ENCODE peak calls at places on chromosomes 6 and 20, in four cellular contexts. One of them, this sample, is unnamed.

GRCh38 chr6:22575190-22575589 is 5.8 kb downstream of the HDGFL1 start:
- DNase-seq in adrenal gland: no peak
- DNase-seq in heart left ventricle: no peak
- DNase-seq in H54: no peak
- DNase-seq in this sample: no peak

GRCh38 chr6:22907085-22907484 is 337.7 kb downstream of the HDGFL1 start:
- DNase-seq in adrenal gland: no peak
- DNase-seq in heart left ventricle: no peak
- DNase-seq in H54: no peak
- DNase-seq in this sample: no peak

GRCh38 chr6:106973018-106973840 is 1.3 kb downstream of the CD24 start:
- DNase-seq in adrenal gland: no peak
- DNase-seq in heart left ventricle: no peak
- DNase-seq in H54: no peak
- DNase-seq in this sample: no peak

GRCh38 chr20:43191946-43192847 is 2.5 kb upstream of the PTPRT start:
- DNase-seq in adrenal gland: peak
- DNase-seq in heart left ventricle: no peak
- DNase-seq in H54: peak
- DNase-seq in this sample: peak

GRCh38 chr6:158039178-158039557 is 57.5 kb downstream of the SYNJ2 start:
- DNase-seq in adrenal gland: no peak
- DNase-seq in heart left ventricle: no peak
- DNase-seq in H54: no peak
- DNase-seq in this sample: peak

GRCh38 chr20:13995086-13995665 is at the start of gene MACROD2:
- DNase-seq in adrenal gland: peak
- DNase-seq in heart left ventricle: peak
- DNase-seq in H54: no peak
- DNase-seq in this sample: no peak

GRCh38 chr6:104855507-104855906 is 4.2 kb downstream of the HACE1 start:
- DNase-seq in adrenal gland: no peak
- DNase-seq in heart left ventricle: no peak
- DNase-seq in H54: peak
- DNase-seq in this sample: no peak

GRCh38 chr6:135498178-135498841 is 770 bp upstream of the AHI1 start:
- DNase-seq in adrenal gland: peak
- DNase-seq in heart left ventricle: peak
- DNase-seq in H54: peak
- DNase-seq in this sample: peak

GRCh38 chr6:11433860-11434259 is 103.7 kb upstream of the TMEM170B start:
- DNase-seq in adrenal gland: no peak
- DNase-seq in heart left ventricle: no peak
- DNase-seq in H54: no peak
- DNase-seq in this sample: no peak

GRCh38 chr6:150069707-150070106 is 786 bp upstream of the ULBP3 start:
- DNase-seq in adrenal gland: peak
- DNase-seq in heart left ventricle: no peak
- DNase-seq in H54: no peak
- DNase-seq in this sample: no peak

GRCh38 chr20:38343107-38343797 is 3.0 kb upstream of the LBP start:
- DNase-seq in adrenal gland: peak
- DNase-seq in heart left ventricle: no peak
- DNase-seq in H54: no peak
- DNase-seq in this sample: no peak

GRCh38 chr20:36591854-36592641 is 13.5 kb upstream of the RAB5IF start:
- DNase-seq in adrenal gland: peak
- DNase-seq in heart left ventricle: peak
- DNase-seq in H54: no peak
- DNase-seq in this sample: no peak

GRCh38 chr20:21074605-21075336 is 31.4 kb downstream of the LINC00237 start:
- DNase-seq in adrenal gland: no peak
- DNase-seq in heart left ventricle: no peak
- DNase-seq in H54: no peak
- DNase-seq in this sample: peak

GRCh38 chr20:19251506-19251905 is 39.1 kb downstream of the SLC24A3 start:
- DNase-seq in adrenal gland: no peak
- DNase-seq in heart left ventricle: no peak
- DNase-seq in H54: no peak
- DNase-seq in this sample: no peak

GRCh38 chr6:5132741-5133140 is 47.6 kb downstream of the PPP1R3G start:
- DNase-seq in adrenal gland: peak
- DNase-seq in heart left ventricle: peak
- DNase-seq in H54: no peak
- DNase-seq in this sample: no peak

GRCh38 chr6:8082954-8083858 is 19.0 kb upstream of the BLOC1S5 start:
- DNase-seq in adrenal gland: peak
- DNase-seq in heart left ventricle: no peak
- DNase-seq in H54: no peak
- DNase-seq in this sample: peak

GRCh38 chr6:35048031-35048613 is 93.0 kb downstream of the TCP11 start:
- DNase-seq in adrenal gland: peak
- DNase-seq in heart left ventricle: peak
- DNase-seq in H54: no peak
- DNase-seq in this sample: peak

GRCh38 chr6:39102024-39102820 is 12.8 kb downstream of the SAYSD1 start:
- DNase-seq in adrenal gland: no peak
- DNase-seq in heart left ventricle: no peak
- DNase-seq in H54: no peak
- DNase-seq in this sample: peak

GRCh38 chr6:33273924-33274902 is 2.3 kb downstream of the RPS18 start:
- DNase-seq in adrenal gland: no peak
- DNase-seq in heart left ventricle: no peak
- DNase-seq in H54: no peak
- DNase-seq in this sample: no peak

GRCh38 chr6:33271098-33271607 is 523 bp downstream of the VPS52 start:
- DNase-seq in adrenal gland: no peak
- DNase-seq in heart left ventricle: no peak
- DNase-seq in H54: no peak
- DNase-seq in this sample: no peak

GRCh38 chr6:33273129-33273923 is 1.5 kb downstream of the RPS18 start:
- DNase-seq in adrenal gland: no peak
- DNase-seq in heart left ventricle: no peak
- DNase-seq in H54: no peak
- DNase-seq in this sample: no peak

GRCh38 chr6:33272358-33273128 is 668 bp downstream of the RPS18 start:
- DNase-seq in adrenal gland: peak
- DNase-seq in heart left ventricle: no peak
- DNase-seq in H54: no peak
- DNase-seq in this sample: no peak

GRCh38 chr6:33271608-33272357 is at the start of the genes RPS18 and VPS52:
- DNase-seq in adrenal gland: peak
- DNase-seq in heart left ventricle: peak
- DNase-seq in H54: no peak
- DNase-seq in this sample: peak
- TF ChIP-seq POLR2A in adrenal gland: peak
- TF ChIP-seq POLR2A in heart left ventricle: peak
- TF ChIP-seq POLR2A in H54: peak
- TF ChIP-seq POLR2A in this sample: peak

DNA sequence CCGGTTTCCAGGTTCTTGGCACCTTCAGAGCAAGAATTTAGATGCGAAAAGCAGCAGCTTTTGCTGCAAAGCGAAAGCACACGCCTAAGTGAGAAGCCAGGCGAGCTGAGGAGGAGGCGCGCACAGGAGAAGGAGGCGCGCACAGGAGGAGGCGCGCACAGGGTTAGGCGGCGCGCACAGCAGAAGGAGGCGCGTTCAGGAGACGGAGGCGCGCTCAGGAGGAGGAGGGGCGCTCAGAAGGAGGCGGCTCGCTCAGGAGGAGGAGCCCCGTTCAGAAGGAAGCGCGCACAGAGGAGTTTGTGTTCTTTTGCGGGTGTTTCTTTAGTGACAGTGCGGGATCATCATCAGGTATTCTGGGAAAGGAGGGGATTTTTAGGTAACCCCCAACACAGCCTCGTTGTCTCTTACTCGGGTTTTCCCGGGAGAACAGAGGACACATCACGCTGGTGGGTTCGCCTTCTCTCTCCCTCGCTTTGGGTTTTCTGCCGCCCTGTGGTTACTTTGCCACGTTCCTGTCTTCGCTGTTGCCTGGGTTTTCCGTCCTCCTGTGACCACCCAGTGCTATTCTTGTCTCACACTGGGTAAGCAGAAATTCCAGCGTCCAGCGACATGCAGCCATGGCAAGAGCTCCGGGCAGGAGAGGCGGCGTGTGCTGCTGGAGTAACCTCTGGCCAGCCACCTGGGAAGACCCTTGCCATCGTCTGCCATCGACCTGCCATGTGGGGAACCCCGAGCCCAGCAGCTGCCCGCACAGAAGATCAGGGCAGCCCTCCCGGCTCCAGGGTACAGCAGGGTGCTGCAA is 47.0 kb downstream of the WDR27 start:
- DNase-seq in adrenal gland: peak
- DNase-seq in heart left ventricle: peak
- DNase-seq in H54: peak
- DNase-seq in this sample: no peak
- TF ChIP-seq POLR2A in adrenal gland: peak
- TF ChIP-seq POLR2A in heart left ventricle: no peak
- TF ChIP-seq POLR2A in H54: peak
- TF ChIP-seq POLR2A in this sample: no peak

GRCh38 chr6:31706599-31706998 is at the start of gene LY6G6F:
- DNase-seq in adrenal gland: no peak
- DNase-seq in heart left ventricle: no peak
- DNase-seq in H54: no peak
- DNase-seq in this sample: no peak

GRCh38 chr6:31701666-31702420 is 1.3 kb downstream of the ABHD16A start:
- DNase-seq in adrenal gland: no peak
- DNase-seq in heart left ventricle: peak
- DNase-seq in H54: no peak
- DNase-seq in this sample: no peak

GRCh38 chr6:31700716-31701401 is 2.3 kb downstream of the ABHD16A start:
- DNase-seq in adrenal gland: no peak
- DNase-seq in heart left ventricle: no peak
- DNase-seq in H54: no peak
- DNase-seq in this sample: no peak

GRCh38 chr6:31702421-31702818 is 704 bp downstream of the ABHD16A start:
- DNase-seq in adrenal gland: no peak
- DNase-seq in heart left ventricle: no peak
- DNase-seq in H54: no peak
- DNase-seq in this sample: no peak

DNA sequence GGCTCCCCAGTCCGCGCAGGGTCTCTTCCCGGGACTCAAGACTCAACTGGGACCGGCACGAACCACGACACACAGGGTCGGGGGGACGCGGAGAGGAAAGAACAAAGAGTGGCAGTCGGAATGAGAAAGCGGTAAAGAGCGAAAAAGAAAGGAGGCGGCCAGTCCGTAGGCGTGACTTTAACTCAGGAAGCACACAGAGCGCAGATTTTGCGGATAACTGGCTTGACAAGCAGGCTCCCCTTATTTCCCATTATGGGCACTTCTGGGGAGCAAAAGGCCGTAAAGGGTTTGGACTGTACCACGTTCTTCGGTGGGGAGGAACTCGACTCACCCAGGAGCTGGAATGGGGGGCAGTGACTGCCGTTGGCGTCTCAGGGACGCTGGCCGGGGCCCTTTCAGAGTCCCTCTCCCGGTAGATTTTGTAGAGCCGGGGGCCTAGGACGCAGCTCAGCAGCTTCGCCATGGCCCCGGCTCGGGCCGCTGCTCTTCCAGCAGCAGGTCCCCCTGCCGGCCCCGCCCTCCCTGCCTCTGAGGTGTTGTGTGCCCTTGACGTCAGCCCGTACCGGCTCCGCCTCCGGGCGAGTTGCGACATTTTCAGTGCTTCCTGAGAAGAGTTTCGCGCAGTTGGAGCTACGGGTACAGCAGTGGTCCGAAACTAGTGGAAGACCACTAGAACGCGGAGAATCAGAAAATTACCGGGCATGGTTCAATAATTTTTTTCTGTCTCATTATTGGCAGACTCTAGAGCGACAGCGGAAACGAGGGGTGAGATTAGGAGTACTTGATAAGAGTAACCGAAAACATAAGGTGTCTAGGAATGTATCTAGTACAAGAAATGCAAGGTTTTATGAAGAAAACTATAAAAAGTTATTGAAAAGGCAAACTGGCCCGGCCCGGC is at the start of gene ABHD16A:
- DNase-seq in adrenal gland: peak
- DNase-seq in heart left ventricle: peak
- DNase-seq in H54: peak
- DNase-seq in this sample: peak
- TF ChIP-seq POLR2A in adrenal gland: peak
- TF ChIP-seq POLR2A in heart left ventricle: peak
- TF ChIP-seq POLR2A in H54: peak
- TF ChIP-seq POLR2A in this sample: peak

GRCh38 chr6:43770417-43771209 is 602 bp downstream of the VEGFA start:
- DNase-seq in adrenal gland: peak
- DNase-seq in heart left ventricle: peak
- DNase-seq in H54: peak
- DNase-seq in this sample: peak
- TF ChIP-seq POLR2A in adrenal gland: peak
- TF ChIP-seq POLR2A in heart left ventricle: peak
- TF ChIP-seq POLR2A in H54: peak
- TF ChIP-seq POLR2A in this sample: no peak

DNA sequence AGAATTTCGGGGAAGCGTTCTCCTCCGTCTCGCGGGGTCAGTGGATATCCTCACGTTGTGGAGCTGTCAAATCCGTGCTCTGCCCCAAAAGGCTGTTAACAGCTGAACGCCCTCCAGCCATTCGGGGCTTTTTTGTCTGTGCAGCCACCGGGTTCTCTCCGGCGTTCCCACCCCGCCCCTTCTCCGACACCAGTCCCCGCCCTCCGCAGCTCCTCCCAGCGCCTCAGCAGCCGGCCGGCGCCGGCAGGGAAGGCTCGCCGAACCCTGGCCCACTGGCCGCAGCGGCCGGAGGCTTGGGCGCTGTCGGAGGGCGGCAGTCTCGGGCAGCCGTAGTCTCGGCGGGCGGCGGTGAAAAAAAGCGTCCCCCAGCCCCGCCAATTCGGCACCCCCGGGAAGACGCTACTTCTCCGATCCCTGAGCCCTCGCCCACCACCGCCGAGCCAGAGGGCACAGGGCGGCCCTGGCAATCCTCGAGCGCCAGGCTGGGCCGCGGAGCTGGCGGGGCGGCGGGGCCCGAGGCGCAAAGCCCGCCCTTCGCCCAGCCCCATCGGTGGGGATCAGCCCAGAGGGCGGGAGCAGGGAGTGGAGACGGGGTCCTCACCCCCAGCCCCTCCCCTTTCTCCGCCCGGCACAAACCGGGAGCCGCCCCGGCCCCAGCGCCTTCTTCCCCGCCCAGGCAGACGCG is at the start of gene SESN1:
- DNase-seq in adrenal gland: peak
- DNase-seq in heart left ventricle: peak
- DNase-seq in H54: peak
- DNase-seq in this sample: peak
- TF ChIP-seq POLR2A in adrenal gland: peak
- TF ChIP-seq POLR2A in heart left ventricle: peak
- TF ChIP-seq POLR2A in H54: peak
- TF ChIP-seq POLR2A in this sample: peak